ENCODE peak calls at places on chromosomes 12 and 14, in four cellular contexts. C is AG09319; J is CD8-positive, alpha-beta memory T cell; Q is activated CD8-positive, alpha-beta memory T cell treated with anti-CD3 and anti-CD28 coated beads, Interleukin-2, amount 50 U/mL, for 4 hours. K is an unnamed sample.

GRCh38 chr14:84937449-84937848 is 592.5 kb upstream of the FLRT2 start:
- DNase-seq in C (no peak), J (no peak), Q (no peak), K (no peak)

GRCh38 chr14:65258391-65258790 is 154.1 kb upstream of the FUT8 start:
- DNase-seq in C (no peak), J (no peak), Q (no peak), K (no peak)

GRCh38 chr12:103901518-103902173 is 28.6 kb upstream of the HSP90B1 start:
- DNase-seq in C (no peak), J (peak), Q (peak), K (no peak)

GRCh38 chr12:57896437-57897201 is 44.7 kb upstream of the ATP23 start:
- DNase-seq in C (no peak), J (no peak), Q (peak), K (no peak)

GRCh38 chr12:6821674-6822433 is at the start of gene GPR162:
- DNase-seq in C (no peak), J (no peak), Q (no peak), K (no peak)

GRCh38 chr14:53542692-53543091 is 389.6 kb upstream of the DDHD1 start:
- DNase-seq in C (no peak), J (no peak), Q (no peak), K (no peak)

GRCh38 chr12:112153181-112153899 is 28.0 kb downstream of the TRAFD1 start:
- DNase-seq in C (no peak), J (no peak), Q (no peak), K (no peak)

GRCh38 chr12:101794574-101794973 is 36.2 kb downstream of the GNPTAB start:
- DNase-seq in C (no peak), J (no peak), Q (no peak), K (no peak)

GRCh38 chr12:63420206-63420644 is 248.1 kb downstream of the DPY19L2 start:
- DNase-seq in C (peak), J (no peak), Q (no peak), K (peak)

GRCh38 chr12:121713257-121714155 is 954 bp downstream of the TMEM120B start:
- DNase-seq in C (no peak), J (no peak), Q (peak), K (no peak)

GRCh38 chr12:75996907-75997447 is 34.6 kb downstream of the PHLDA1 start:
- DNase-seq in C (no peak), J (no peak), Q (no peak), K (no peak)

GRCh38 chr12:125245601-125246345 is 180.5 kb downstream of the AACS start:
- DNase-seq in C (no peak), J (no peak), Q (no peak), K (no peak)

GRCh38 chr12:50984899-50985298 is 32.6 kb downstream of the HIGD1C start:
- DNase-seq in C (no peak), J (no peak), Q (no peak), K (no peak)

GRCh38 chr12:108618079-108618952 is 15.4 kb downstream of the SELPLG start:
- DNase-seq in C (peak), J (peak), Q (peak), K (peak)

GRCh38 chr12:64008596-64008995 is 164.1 kb downstream of the SRGAP1 start:
- DNase-seq in C (no peak), J (no peak), Q (no peak), K (no peak)

GRCh38 chr12:26848156-26848825 is 15.3 kb upstream of the ITPR2 start:
- DNase-seq in C (no peak), J (no peak), Q (no peak), K (no peak)

GRCh38 chr14:94011795-94012194 is 14.3 kb upstream of the OTUB2 start:
- DNase-seq in C (no peak), J (peak), Q (no peak), K (peak)

GRCh38 chr12:57661376-57661775 is 28.4 kb upstream of the B4GALNT1 start:
- DNase-seq in C (no peak), J (no peak), Q (no peak), K (no peak)

GRCh38 chr12:26701604-26702215 is 131.3 kb downstream of the ITPR2 start:
- DNase-seq in C (peak), J (no peak), Q (no peak), K (no peak)

GRCh38 chr12:67034110-67034879 is 234.9 kb upstream of the CAND1 start:
- DNase-seq in C (no peak), J (no peak), Q (no peak), K (no peak)

GRCh38 chr12:8989425-8989824 is at the start of gene KLRG1:
- DNase-seq in C (no peak), J (peak), Q (no peak), K (no peak)

GRCh38 chr12:21828779-21829178 is 54.3 kb upstream of the KCNJ8 start:
- DNase-seq in C (no peak), J (no peak), Q (no peak), K (no peak)

GRCh38 chr12:41121374-41121773 is 66.7 kb upstream of the PDZRN4 start:
- DNase-seq in C (no peak), J (no peak), Q (no peak), K (no peak)

GRCh38 chr12:90514325-90514724 is 440.7 kb downstream of the CCER1 start:
- DNase-seq in C (no peak), J (no peak), Q (no peak), K (no peak)

GRCh38 chr14:72583316-72584272 is 310.3 kb downstream of the DPF3 start:
- DNase-seq in C (no peak), J (no peak), Q (no peak), K (no peak)

GRCh38 chr14:26163761-26164160 is 434.1 kb downstream of the NOVA1 start:
- DNase-seq in C (no peak), J (no peak), Q (no peak), K (no peak)

GRCh38 chr14:99356031-99356430 is 84.0 kb upstream of the BCL11B start:
- DNase-seq in C (no peak), J (no peak), Q (no peak), K (no peak)

K was measured in activated T-helper 1 cell treated with anti-CD3 and anti-CD28 coated beads, Interleukin-12 subunit alpha, Interleukin-12 subunit beta, Interleukin-2, Interleukin-4 antibody, amounts not matched to agents 30 ng/mL and 10 ng/mL and 1 ng/mL, durations not matched to agents 14 hours and 24 hours and 36 hours.